ENCODE peak calls at places on chromosome 10, in four cellular contexts. R, Z, F and E are unnamed samples.

GRCh38 chr10:86711957-86712708 is 43.8 kb downstream of the LDB3 start:
- DNase-seq in F (peak), R (no peak), Z (peak), E (no peak)

GRCh38 chr10:57880441-57881301 is 387.0 kb downstream of the IPMK start:
- DNase-seq in R (peak), Z (no peak), F (no peak), E (no peak)

GRCh38 chr10:14571866-14572507 is 202.7 kb downstream of the FAM107B start:
- DNase-seq in F (no peak), R (peak), Z (no peak), E (peak)

GRCh38 chr10:33237736-33238624 is 96.5 kb downstream of the NRP1 start:
- DNase-seq in R (peak), F (no peak), Z (no peak), E (no peak)

GRCh38 chr10:95256268-95256667 is 34.5 kb downstream of the PDLIM1 start:
- DNase-seq in F (no peak), R (no peak), Z (no peak), E (no peak)

GRCh38 chr10:88066876-88067275 is 203.5 kb downstream of the PTEN start:
- DNase-seq in Z (no peak), F (peak), R (no peak), E (no peak)

GRCh38 chr10:46052057-46052790 is 6.2 kb upstream of the MSMB start:
- DNase-seq in R (no peak), Z (no peak), F (no peak), E (no peak)

GRCh38 chr10:86829472-86829871 is 73.1 kb downstream of the BMPR1A start:
- DNase-seq in F (no peak), R (peak), Z (no peak), E (no peak)

GRCh38 chr10:21134645-21135395 is 237.7 kb upstream of the NEBL start:
- DNase-seq in F (no peak), R (peak), Z (no peak), E (no peak)

GRCh38 chr10:49837685-49838084 is 75.6 kb upstream of the OGDHL start:
- DNase-seq in Z (no peak), R (no peak), F (no peak), E (no peak)

GRCh38 chr10:125149278-125150047 is 10.9 kb downstream of the CTBP2 start:
- DNase-seq in Z (no peak), F (no peak), R (peak), E (peak)

GRCh38 chr10:69417542-69417941 is 824 bp upstream of the TACR2 start:
- DNase-seq in Z (no peak), R (no peak), F (no peak), E (no peak)

GRCh38 chr10:22002531-22003110 is 909 bp downstream of the DNAJC1 start:
- DNase-seq in F (peak), Z (no peak), R (peak), E (no peak)

GRCh38 chr10:91797874-91798735 is at the start of gene TNKS2:
- DNase-seq in R (peak), F (peak), Z (peak), E (peak)

GRCh38 chr10:92737484-92737883 is 47.7 kb downstream of the HHEX start:
- DNase-seq in R (no peak), Z (no peak), F (peak), E (no peak)

GRCh38 chr10:119375574-119376265 is 166.8 kb downstream of the RGS10 start:
- DNase-seq in F (no peak), R (peak), Z (no peak), E (no peak)

GRCh38 chr10:28878236-28878970 is 201.1 kb downstream of the BAMBI start:
- DNase-seq in R (no peak), F (no peak), Z (no peak), E (no peak)

GRCh38 chr10:55550241-55550640 is 749.2 kb upstream of the PCDH15 start:
- DNase-seq in R (peak), Z (no peak), F (no peak), E (no peak)

GRCh38 chr10:43140414-43140813 is 2.2 kb downstream of the CSGALNACT2 start:
- DNase-seq in F (no peak), Z (no peak), R (peak), E (no peak)

GRCh38 chr10:97913554-97913953 is 63.9 kb downstream of the GOLGA7B start:
- DNase-seq in F (no peak), R (no peak), Z (no peak), E (no peak)

GRCh38 chr10:98328640-98329039 is 60.6 kb upstream of the LOXL4 start:
- DNase-seq in R (no peak), F (no peak), Z (no peak), E (no peak)

GRCh38 chr10:123772645-123773508 is 106.7 kb downstream of the GPR26 start:
- DNase-seq in R (no peak), F (no peak), Z (peak), E (no peak)

GRCh38 chr10:11539191-11539868 is 72.1 kb downstream of the USP6NL start:
- DNase-seq in F (no peak), R (peak), Z (no peak), E (no peak)

GRCh38 chr10:588246-589165 is 101.0 kb downstream of the DIP2C start:
- DNase-seq in R (peak), F (no peak), Z (no peak), E (peak)

GRCh38 chr10:43749940-43750552 is 101.4 kb upstream of the ZNF32 start:
- DNase-seq in F (no peak), R (no peak), Z (no peak), E (no peak)

GRCh38 chr10:26879744-26880143 is 19.0 kb upstream of the ABI1 start:
- DNase-seq in F (no peak), Z (no peak), R (no peak), E (no peak)

GRCh38 chr10:519716-520401 is 169.6 kb downstream of the DIP2C start:
- DNase-seq in R (no peak), F (no peak), Z (no peak), E (no peak)

GRCh38 chr10:72173635-72174296 is 42.0 kb upstream of the ANAPC16 start:
- DNase-seq in F (peak), Z (peak), R (peak), E (no peak)

GRCh38 chr10:104090597-104090996 is 4.9 kb upstream of the COL17A1 start:
- DNase-seq in Z (no peak), F (no peak), R (no peak), E (no peak)

GRCh38 chr10:14604181-14605142 is 170.2 kb downstream of the FAM107B start:
- DNase-seq in R (peak), Z (no peak), F (peak), E (peak)

GRCh38 chr10:61923210-61924024 is 21.9 kb downstream of the ARID5B start:
- DNase-seq in Z (no peak), F (no peak), R (peak), E (no peak)

GRCh38 chr10:87671416-87671815 is 11.7 kb downstream of the PAPSS2 start:
- DNase-seq in Z (no peak), R (no peak), F (no peak), E (no peak)

GRCh38 chr10:90328896-90329295 is 528.9 kb downstream of the HTR7 start:
- DNase-seq in Z (no peak), R (no peak), F (no peak), E (no peak)

GRCh38 chr10:33032354-33033254 is 74.6 kb upstream of the ITGB1 start:
- DNase-seq in R (peak), F (no peak), Z (no peak), E (no peak)

GRCh38 chr10:102500621-102501149 is 1.8 kb downstream of the ACTR1A start:
- DNase-seq in F (no peak), R (no peak), Z (no peak), E (no peak)
- H3K9ac ChIP-seq in F (peak), R (peak), Z (peak), E (no peak)

DNA sequence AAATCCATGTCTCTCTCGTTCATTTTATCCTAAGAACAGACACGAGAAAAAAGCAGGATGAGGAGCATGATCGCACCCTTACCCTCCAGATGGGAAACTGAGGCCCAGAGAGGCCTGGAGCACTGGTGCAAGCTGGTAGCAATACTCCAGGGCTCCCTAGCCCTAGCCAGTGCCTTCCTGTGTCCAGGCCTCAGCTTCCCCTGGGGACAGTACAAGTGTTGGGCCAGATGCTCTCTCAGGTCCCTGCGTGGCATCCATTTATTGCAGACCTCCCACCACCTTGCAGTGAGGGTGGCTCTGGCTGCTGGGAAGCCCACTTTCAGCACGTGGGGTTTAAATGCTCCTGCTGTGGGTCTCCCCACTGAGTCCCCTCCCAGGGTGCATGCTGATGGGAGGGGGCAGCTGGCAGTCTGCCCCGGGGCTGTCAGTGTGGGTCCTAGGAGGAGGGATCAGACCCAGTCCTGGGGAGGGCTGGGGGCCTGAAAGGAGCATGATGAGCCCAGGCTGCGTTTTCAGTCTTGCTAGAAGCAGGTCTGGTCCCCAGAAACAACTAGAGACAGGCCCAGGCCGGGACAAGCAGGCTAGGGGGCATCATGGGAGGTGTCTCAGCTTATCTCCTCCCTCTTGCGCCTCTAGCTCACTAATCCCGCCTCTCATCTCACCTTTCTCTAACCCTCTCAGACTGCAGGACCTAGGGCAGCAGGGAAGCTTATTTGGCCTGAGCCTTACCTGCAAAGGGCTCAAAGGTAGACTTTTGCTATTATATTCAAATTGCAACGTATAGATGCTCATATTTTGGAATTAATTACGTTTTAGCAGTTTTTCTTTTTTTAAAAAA is 662 bp upstream of the PPIF start:
- DNase-seq in Z (no peak), F (peak), R (no peak), E (peak)
- H3K9ac ChIP-seq in Z (peak), F (peak), R (peak), E (peak)

DNA sequence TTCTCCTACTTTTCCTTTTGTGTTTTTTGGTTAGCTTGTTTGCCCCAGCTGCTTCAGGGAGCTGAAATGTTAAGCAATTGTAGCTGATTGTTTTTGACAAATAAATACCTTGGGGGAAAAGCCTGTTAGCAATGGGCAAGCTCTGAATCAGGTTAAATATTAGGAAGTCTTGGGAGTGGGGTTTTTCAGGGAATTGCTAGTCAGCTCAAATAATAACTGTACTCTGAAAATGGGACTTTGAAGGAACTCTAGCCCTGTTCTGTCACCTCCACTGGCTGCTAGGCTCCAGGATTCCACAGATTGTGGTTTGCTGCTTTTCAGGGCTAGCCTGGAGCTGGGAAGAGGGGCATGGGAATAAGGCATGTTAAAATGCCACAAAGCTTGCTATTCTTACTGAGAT is 39.5 kb downstream of the ADK start:
- DNase-seq in Z (no peak), F (no peak), R (peak), E (no peak)
- H3K9ac ChIP-seq in Z (peak), F (peak), R (peak), E (no peak)

GRCh38 chr10:129309565-129309964 is 157.5 kb upstream of the MGMT start:
- DNase-seq in F (no peak), R (no peak), Z (no peak), E (no peak)
- H3K9ac ChIP-seq in F (no peak), R (no peak), Z (no peak), E (no peak)

DNA sequence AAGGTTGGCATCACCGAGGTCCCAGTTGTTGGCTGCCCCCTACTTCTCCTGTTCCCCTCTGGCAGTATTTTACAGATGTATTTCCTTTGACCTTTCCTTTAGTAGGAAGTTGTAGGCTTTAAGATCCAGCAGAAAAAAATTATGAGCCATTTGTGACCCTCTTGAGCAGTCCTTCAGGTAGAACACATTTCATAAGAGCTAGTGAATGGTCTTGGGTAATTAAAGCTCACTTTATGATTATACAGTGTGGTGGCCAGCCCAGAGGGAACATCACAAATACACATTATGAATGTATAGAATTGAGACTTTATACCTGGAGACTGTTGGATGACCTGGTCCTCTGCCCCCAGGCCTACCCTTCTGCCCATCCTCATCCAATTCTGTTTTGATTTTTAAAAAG is 57.0 kb downstream of the KAT6B start:
- DNase-seq in Z (no peak), R (no peak), F (no peak), E (no peak)
- H3K9ac ChIP-seq in Z (no peak), R (no peak), F (no peak), E (no peak)

GRCh38 chr10:131419797-131420196 is 108.3 kb upstream of the TCERG1L start:
- DNase-seq in Z (no peak), F (no peak), R (no peak), E (peak)

GRCh38 chr10:131421381-131421780 is 109.9 kb upstream of the TCERG1L start:
- DNase-seq in Z (no peak), F (no peak), R (no peak), E (peak)

GRCh38 chr10:131418686-131419085 is 107.2 kb upstream of the TCERG1L start:
- DNase-seq in Z (no peak), F (peak), R (no peak), E (no peak)

GRCh38 chr10:131422731-131423130 is 111.2 kb upstream of the TCERG1L start:
- DNase-seq in F (no peak), Z (no peak), R (no peak), E (peak)

GRCh38 chr10:131420867-131421266 is 109.3 kb upstream of the TCERG1L start:
- DNase-seq in Z (no peak), F (no peak), R (no peak), E (peak)
- H3K9ac ChIP-seq in Z (no peak), F (no peak), R (no peak), E (no peak)